ENCODE peak calls at places on chromosomes 5 and 9, in eight cellular contexts. One of them, this sample, is unnamed.
A peak's percentile ranks its signal among the peaks of the same experiment; 100 is the strongest.

GRCh38 chr9:125674981-125675973 is 31.7 kb downstream of the MAPKAP1 start:
- DNase-seq in right atrium auricular region: no peak
- DNase-seq in HFF-Myc: peak; percentile 56
- DNase-seq in choroid plexus epithelial cell: peak; percentile 87
- DNase-seq in BJ: peak; percentile 53
- DNase-seq in cardiac muscle cell: no peak
- DNase-seq in adrenal gland: no peak
- DNase-seq in AG10803: peak; percentile 82
- DNase-seq in this sample: peak; percentile 60

GRCh38 chr9:132560604-132561304 is 21.7 kb upstream of the BARHL1 start:
- DNase-seq in HFF-Myc: no peak
- DNase-seq in right atrium auricular region: no peak
- DNase-seq in AG10803: no peak
- DNase-seq in choroid plexus epithelial cell: no peak
- DNase-seq in cardiac muscle cell: peak; percentile 45
- DNase-seq in BJ: no peak
- DNase-seq in adrenal gland: peak; percentile 57
- DNase-seq in this sample: no peak

GRCh38 chr5:68159251-68159951 is 56.2 kb upstream of the PIK3R1 start:
- DNase-seq in cardiac muscle cell: no peak
- DNase-seq in BJ: no peak
- DNase-seq in HFF-Myc: no peak
- DNase-seq in right atrium auricular region: peak; percentile 67
- DNase-seq in AG10803: no peak
- DNase-seq in adrenal gland: peak; percentile 30
- DNase-seq in choroid plexus epithelial cell: no peak
- DNase-seq in this sample: no peak

GRCh38 chr5:79568632-79569190 is 43.5 kb upstream of the TENT2 start:
- DNase-seq in cardiac muscle cell: no peak
- DNase-seq in BJ: no peak
- DNase-seq in HFF-Myc: no peak
- DNase-seq in AG10803: no peak
- DNase-seq in choroid plexus epithelial cell: no peak
- DNase-seq in right atrium auricular region: no peak
- DNase-seq in adrenal gland: no peak
- DNase-seq in this sample: no peak

GRCh38 chr5:74031536-74031935 is 405.5 kb downstream of the ARHGEF28 start:
- DNase-seq in cardiac muscle cell: no peak
- DNase-seq in adrenal gland: no peak
- DNase-seq in right atrium auricular region: no peak
- DNase-seq in BJ: no peak
- DNase-seq in choroid plexus epithelial cell: no peak
- DNase-seq in HFF-Myc: no peak
- DNase-seq in AG10803: no peak
- DNase-seq in this sample: no peak

GRCh38 chr9:133351908-133352634 is 4.1 kb downstream of the RPL7A start:
- DNase-seq in adrenal gland: peak; percentile 60
- DNase-seq in AG10803: peak; percentile 65
- DNase-seq in cardiac muscle cell: peak; percentile 69
- DNase-seq in BJ: no peak
- DNase-seq in right atrium auricular region: no peak
- DNase-seq in choroid plexus epithelial cell: peak; percentile 79
- DNase-seq in HFF-Myc: peak; percentile 56
- DNase-seq in this sample: no peak

GRCh38 chr5:179125789-179126505 is 65.8 kb downstream of the ZNF354C start:
- DNase-seq in BJ: no peak
- DNase-seq in right atrium auricular region: no peak
- DNase-seq in choroid plexus epithelial cell: no peak
- DNase-seq in cardiac muscle cell: no peak
- DNase-seq in adrenal gland: no peak
- DNase-seq in HFF-Myc: no peak
- DNase-seq in AG10803: no peak
- DNase-seq in this sample: no peak

GRCh38 chr5:165642366-165642765 is 2136.9 kb downstream of the MAT2B start:
- DNase-seq in adrenal gland: no peak
- DNase-seq in HFF-Myc: no peak
- DNase-seq in BJ: no peak
- DNase-seq in right atrium auricular region: no peak
- DNase-seq in cardiac muscle cell: no peak
- DNase-seq in choroid plexus epithelial cell: no peak
- DNase-seq in AG10803: no peak
- DNase-seq in this sample: no peak

GRCh38 chr5:58761418-58761817 is 178.5 kb downstream of the RAB3C start:
- DNase-seq in HFF-Myc: no peak
- DNase-seq in cardiac muscle cell: no peak
- DNase-seq in right atrium auricular region: no peak
- DNase-seq in choroid plexus epithelial cell: no peak
- DNase-seq in adrenal gland: no peak
- DNase-seq in AG10803: no peak
- DNase-seq in BJ: no peak
- DNase-seq in this sample: no peak

GRCh38 chr9:76370656-76371055 is 23.6 kb downstream of the RFK start:
- DNase-seq in choroid plexus epithelial cell: no peak
- DNase-seq in HFF-Myc: no peak
- DNase-seq in cardiac muscle cell: no peak
- DNase-seq in right atrium auricular region: no peak
- DNase-seq in AG10803: no peak
- DNase-seq in adrenal gland: no peak
- DNase-seq in BJ: no peak
- DNase-seq in this sample: no peak

GRCh38 chr9:107260437-107261081 is 22.5 kb upstream of the RAD23B start:
- DNase-seq in adrenal gland: no peak
- DNase-seq in AG10803: no peak
- DNase-seq in choroid plexus epithelial cell: no peak
- DNase-seq in right atrium auricular region: no peak
- DNase-seq in BJ: no peak
- DNase-seq in HFF-Myc: no peak
- DNase-seq in cardiac muscle cell: no peak
- DNase-seq in this sample: no peak

GRCh38 chr9:91727316-91727861 is 222.6 kb downstream of the ROR2 start:
- DNase-seq in AG10803: peak; percentile 43
- DNase-seq in right atrium auricular region: no peak
- DNase-seq in HFF-Myc: no peak
- DNase-seq in cardiac muscle cell: peak; percentile 78
- DNase-seq in adrenal gland: no peak
- DNase-seq in BJ: no peak
- DNase-seq in choroid plexus epithelial cell: peak; percentile 73
- DNase-seq in this sample: no peak

DNA sequence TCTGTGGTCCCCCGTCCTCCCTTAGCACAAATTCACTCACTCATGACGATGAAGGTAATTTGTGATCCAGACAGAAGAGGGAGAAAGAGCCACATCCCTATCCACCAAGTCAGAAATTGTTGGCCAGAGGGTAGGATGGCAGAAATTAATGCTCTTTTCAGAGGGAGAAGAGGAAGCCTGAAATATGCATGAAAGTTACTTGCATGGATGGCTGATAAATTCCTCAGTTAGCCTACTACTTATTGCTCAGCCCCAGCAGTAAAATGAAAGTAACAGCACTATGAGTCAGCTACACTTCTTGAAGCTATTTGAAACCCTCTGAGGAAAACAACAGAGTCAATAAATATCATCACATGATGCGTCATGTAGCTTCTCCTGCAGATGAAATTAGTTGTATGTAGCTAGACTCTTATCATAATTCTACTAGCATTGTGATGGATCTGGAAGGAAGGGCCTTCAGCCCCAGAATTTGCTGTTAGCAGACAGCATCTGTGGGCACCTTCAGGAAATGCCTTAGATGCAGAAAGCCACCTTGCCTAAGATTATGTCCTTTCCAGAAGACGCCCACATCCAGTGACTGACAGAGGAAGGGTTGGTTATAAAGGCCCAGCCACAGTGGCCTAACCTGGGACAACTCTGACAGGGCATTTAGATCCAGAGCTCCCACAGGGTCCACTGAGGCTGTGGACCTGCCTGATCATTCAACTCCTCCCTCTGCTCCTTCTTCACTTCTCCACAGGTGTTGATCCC is 81.2 kb upstream of the CCDC112 start:
- DNase-seq in cardiac muscle cell: no peak
- DNase-seq in choroid plexus epithelial cell: peak; percentile 92
- DNase-seq in AG10803: peak; percentile 94
- DNase-seq in adrenal gland: no peak
- DNase-seq in HFF-Myc: peak; percentile 67
- DNase-seq in right atrium auricular region: no peak
- DNase-seq in BJ: peak; percentile 93
- DNase-seq in this sample: peak; percentile 93
- TF ChIP-seq CTCF in cardiac muscle cell: peak; percentile 47
- TF ChIP-seq CTCF in choroid plexus epithelial cell: peak; percentile 65
- TF ChIP-seq CTCF in AG10803: peak; percentile 67
- TF ChIP-seq CTCF in adrenal gland: peak; percentile 34
- TF ChIP-seq CTCF in HFF-Myc: peak; percentile 23
- TF ChIP-seq CTCF in right atrium auricular region: peak; percentile 15
- TF ChIP-seq CTCF in BJ: peak; percentile 49
- TF ChIP-seq CTCF in this sample: peak; percentile 53

GRCh38 chr5:159098285-159099048 is 1.2 kb downstream of the EBF1 start:
- DNase-seq in right atrium auricular region: no peak
- DNase-seq in AG10803: no peak
- DNase-seq in cardiac muscle cell: no peak
- DNase-seq in choroid plexus epithelial cell: no peak
- DNase-seq in BJ: no peak
- DNase-seq in adrenal gland: no peak
- DNase-seq in HFF-Myc: no peak
- DNase-seq in this sample: no peak

GRCh38 chr5:159095882-159096554 is 3.7 kb downstream of the EBF1 start:
- DNase-seq in BJ: no peak
- DNase-seq in AG10803: no peak
- DNase-seq in HFF-Myc: no peak
- DNase-seq in adrenal gland: no peak
- DNase-seq in cardiac muscle cell: no peak
- DNase-seq in choroid plexus epithelial cell: no peak
- DNase-seq in right atrium auricular region: no peak
- DNase-seq in this sample: no peak

GRCh38 chr5:159097461-159098284 is 2.0 kb downstream of the EBF1 start:
- DNase-seq in adrenal gland: no peak
- DNase-seq in BJ: no peak
- DNase-seq in AG10803: peak; percentile 73
- DNase-seq in right atrium auricular region: no peak
- DNase-seq in HFF-Myc: no peak
- DNase-seq in choroid plexus epithelial cell: peak; percentile 71
- DNase-seq in cardiac muscle cell: no peak
- DNase-seq in this sample: no peak

GRCh38 chr5:159095218-159095617 is 4.5 kb downstream of the EBF1 start:
- DNase-seq in adrenal gland: no peak
- DNase-seq in cardiac muscle cell: no peak
- DNase-seq in HFF-Myc: no peak
- DNase-seq in AG10803: no peak
- DNase-seq in choroid plexus epithelial cell: no peak
- DNase-seq in BJ: no peak
- DNase-seq in right atrium auricular region: no peak
- DNase-seq in this sample: no peak

DNA sequence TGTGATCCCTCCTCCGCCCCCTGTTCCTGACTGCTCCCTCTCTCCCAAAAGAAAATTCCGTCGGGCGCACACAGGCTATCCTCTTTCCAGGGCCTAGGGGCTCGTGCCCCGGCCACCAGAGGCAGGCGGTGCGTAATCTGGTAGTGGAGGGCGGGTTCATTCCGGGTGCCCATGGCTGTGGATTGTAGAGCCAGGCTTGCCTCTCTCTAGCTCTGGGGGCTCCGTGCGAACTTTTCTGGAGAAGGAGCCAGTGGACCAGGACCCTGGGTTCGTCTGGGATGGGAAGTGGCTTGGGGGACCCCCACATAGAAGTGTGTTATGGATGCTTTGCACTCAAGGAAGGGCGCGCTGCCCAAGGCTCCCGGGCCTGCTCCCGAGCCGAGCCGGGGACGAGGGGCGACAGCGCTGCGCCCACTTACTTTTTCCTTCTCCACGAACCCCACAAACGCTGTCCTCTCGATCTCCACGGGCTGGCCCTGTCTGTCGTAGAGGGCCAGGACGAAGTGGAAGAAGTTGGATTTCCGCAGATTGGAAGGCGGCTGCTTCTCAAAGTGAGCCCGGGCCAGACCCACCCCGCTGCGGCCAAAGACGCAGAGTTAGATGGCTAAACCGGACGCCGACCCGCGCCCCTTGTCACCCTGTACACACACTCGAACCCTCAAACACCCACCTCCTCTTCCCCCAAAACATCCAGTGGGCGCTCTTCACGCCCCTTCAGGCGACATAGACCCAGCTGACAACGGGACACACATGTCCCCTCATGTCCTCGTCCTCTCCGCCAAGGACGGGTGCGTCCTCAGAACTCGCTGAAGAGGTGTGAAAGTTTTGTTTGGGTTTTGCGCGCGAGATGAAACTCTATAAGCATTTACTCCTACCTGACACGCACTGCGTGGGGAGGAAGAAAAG is 2.9 kb downstream of the EBF1 start:
- DNase-seq in right atrium auricular region: no peak
- DNase-seq in HFF-Myc: no peak
- DNase-seq in choroid plexus epithelial cell: no peak
- DNase-seq in AG10803: no peak
- DNase-seq in cardiac muscle cell: no peak
- DNase-seq in BJ: no peak
- DNase-seq in adrenal gland: no peak
- DNase-seq in this sample: no peak
- H3K4me3 ChIP-seq in right atrium auricular region: peak overlapping the region; percentile 64
- H3K4me3 ChIP-seq in HFF-Myc: no peak overlapping the region
- H3K4me3 ChIP-seq in choroid plexus epithelial cell: peak overlapping the region; percentile 83
- H3K4me3 ChIP-seq in AG10803: peak overlapping the region; percentile 93
- H3K4me3 ChIP-seq in cardiac muscle cell: no peak overlapping the region
- H3K4me3 ChIP-seq in BJ: peak overlapping the region; percentile 61
- H3K4me3 ChIP-seq in adrenal gland: no peak overlapping the region
- H3K4me3 ChIP-seq in this sample: peak overlapping the region; percentile 83

DNA sequence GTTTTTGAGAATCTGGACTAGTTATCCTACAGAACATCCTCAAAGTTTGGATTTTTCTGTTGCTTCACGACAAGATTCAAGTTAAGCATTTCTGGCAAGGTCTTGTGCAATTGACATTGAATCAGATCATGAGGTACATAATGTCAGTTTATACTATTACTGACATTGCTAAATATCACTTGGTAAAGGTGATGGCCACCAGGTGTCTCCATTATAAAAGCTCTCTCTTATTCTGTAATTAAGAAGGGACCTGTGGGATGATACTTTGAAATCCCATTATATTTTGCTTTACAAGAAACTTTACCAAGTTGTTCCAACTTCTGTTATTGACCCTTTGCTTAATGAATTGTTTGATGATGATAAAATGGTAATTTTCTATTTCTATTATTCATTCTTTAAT is 131.0 kb upstream of the ASTN2 start:
- DNase-seq in choroid plexus epithelial cell: no peak
- DNase-seq in BJ: no peak
- DNase-seq in cardiac muscle cell: no peak
- DNase-seq in HFF-Myc: no peak
- DNase-seq in AG10803: no peak
- DNase-seq in adrenal gland: no peak
- DNase-seq in right atrium auricular region: no peak
- DNase-seq in this sample: no peak
- TF ChIP-seq CTCF in choroid plexus epithelial cell: no peak
- TF ChIP-seq CTCF in BJ: no peak
- TF ChIP-seq CTCF in cardiac muscle cell: no peak
- TF ChIP-seq CTCF in HFF-Myc: no peak
- TF ChIP-seq CTCF in AG10803: no peak
- TF ChIP-seq CTCF in adrenal gland: no peak
- TF ChIP-seq CTCF in right atrium auricular region: no peak
- TF ChIP-seq CTCF in this sample: no peak

DNA sequence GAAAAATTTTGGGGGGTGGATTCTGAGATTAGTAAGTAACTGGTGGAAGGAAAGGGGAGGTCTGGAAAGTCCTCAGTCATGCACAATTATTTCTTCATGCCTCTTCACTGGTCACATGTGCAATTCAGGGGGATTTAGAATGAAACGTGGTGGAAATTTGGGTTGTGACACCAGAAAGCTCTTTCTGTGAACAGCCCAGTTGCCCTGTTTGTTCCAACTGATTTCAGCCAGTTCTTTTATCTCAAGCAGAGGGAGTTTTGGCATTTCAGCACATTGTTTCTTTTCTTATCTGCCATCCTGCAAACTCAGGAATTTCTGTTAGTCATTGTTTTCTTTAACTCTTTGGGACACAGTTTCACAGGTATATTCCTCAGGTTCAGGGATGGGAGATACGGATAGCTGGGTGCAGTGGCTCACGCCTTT is 5.1 kb upstream of the B4GALT1 start:
- DNase-seq in HFF-Myc: no peak
- DNase-seq in adrenal gland: peak; percentile 74
- DNase-seq in cardiac muscle cell: no peak
- DNase-seq in choroid plexus epithelial cell: peak; percentile 72
- DNase-seq in right atrium auricular region: peak; percentile 64
- DNase-seq in AG10803: no peak
- DNase-seq in BJ: no peak
- DNase-seq in this sample: no peak
- H3K4me3 ChIP-seq in HFF-Myc: no peak overlapping the region
- H3K4me3 ChIP-seq in adrenal gland: no peak overlapping the region
- H3K4me3 ChIP-seq in cardiac muscle cell: no peak overlapping the region
- H3K4me3 ChIP-seq in choroid plexus epithelial cell: no peak overlapping the region
- H3K4me3 ChIP-seq in right atrium auricular region: no peak overlapping the region
- H3K4me3 ChIP-seq in AG10803: no peak overlapping the region
- H3K4me3 ChIP-seq in BJ: no peak overlapping the region
- H3K4me3 ChIP-seq in this sample: no peak overlapping the region

This sample was measured in AG04449.